ENCODE peak calls at places on chromosomes 2 and 18, in ten cellular contexts. O is NCI-H345; F is activated T-cell treated with anti-CD3 and anti-CD28 coated beads for 1 hour; Y is stimulated activated CD4-positive, alpha-beta T cell treated with anti-CD3 and anti-CD28 coated beads, Interleukin-4, amount 100 ng/mL, for 4 hours; G is amygdala; I is endothelial cell; M is posterior cingulate gyrus; J is fibroblast of mammary gland; X is right cardiac atrium; Q is NCI-H1417. P is an unnamed sample.

GRCh38 chr2:186255823-186256222 is 230.2 kb upstream of the ZC3H15 start:
- DNase-seq in O (no peak), M (no peak), Q (no peak), F (no peak), G (no peak), J (no peak), Y (no peak), I (no peak), X (no peak), P (no peak)

GRCh38 chr2:149872041-149872440 is 284.5 kb upstream of the MMADHC start:
- DNase-seq in F (no peak), X (no peak), G (no peak), I (no peak), Y (no peak), J (peak; percentile 61), O (no peak), Q (no peak), M (no peak), P (no peak)

GRCh38 chr2:133658020-133658903 is 90.0 kb upstream of the NCKAP5 start:
- DNase-seq in M (no peak), X (no peak), Q (no peak), I (peak; percentile 9), Y (no peak), J (no peak), F (no peak), O (no peak), G (no peak), P (no peak)

GRCh38 chr2:228507231-228507824 is 325.8 kb upstream of the SPHKAP start:
- DNase-seq in O (no peak), I (no peak), Q (no peak), F (no peak), G (no peak), J (no peak), M (no peak), X (no peak), Y (no peak), P (no peak)

GRCh38 chr18:10798727-10799435 is 273.1 kb downstream of the NAPG start:
- DNase-seq in F (no peak), J (peak; percentile 4), Q (no peak), Y (no peak), X (no peak), I (no peak), M (no peak), O (no peak), G (no peak), P (no peak)

GRCh38 chr18:34299828-34300227 is 75.1 kb upstream of the NOL4 start:
- DNase-seq in M (no peak), J (no peak), I (no peak), F (no peak), X (no peak), Q (no peak), O (no peak), G (no peak), Y (no peak), P (no peak)

GRCh38 chr18:7577706-7578105 is 10.6 kb downstream of the PTPRM start:
- DNase-seq in I (no peak), F (no peak), X (no peak), Q (no peak), O (no peak), Y (no peak), J (no peak), M (no peak), G (no peak), P (no peak)

GRCh38 chr2:137437386-137437785 is 526.9 kb upstream of the HNMT start:
- DNase-seq in I (no peak), J (no peak), Y (no peak), O (no peak), F (no peak), G (no peak), M (no peak), X (no peak), Q (no peak), P (no peak)

GRCh38 chr2:95024306-95024880 is 1.1 kb upstream of the MAL start:
- DNase-seq in J (no peak), X (no peak), F (no peak), Q (peak; percentile 33), M (peak; percentile 91), O (peak; percentile 85), G (peak; percentile 50), I (no peak), Y (no peak), P (no peak)

GRCh38 chr18:12014521-12014920 is 33.2 kb downstream of the IMPA2 start:
- DNase-seq in M (peak; percentile 72), X (no peak), I (no peak), G (no peak), Q (no peak), Y (no peak), J (no peak), O (no peak), F (no peak), P (no peak)

GRCh38 chr2:15944325-15945017 is 4.1 kb downstream of the MYCN start:
- DNase-seq in F (no peak), X (no peak), I (no peak), M (no peak), O (no peak), Q (no peak), G (no peak), J (no peak), Y (no peak), P (no peak)

GRCh38 chr2:8656160-8656641 is 25.7 kb upstream of the ID2 start:
- DNase-seq in X (no peak), I (no peak), Y (no peak), Q (peak; percentile 44), G (no peak), M (no peak), J (peak; percentile 91), F (no peak), O (peak; percentile 21), P (no peak)